ENCODE peak calls at places on chromosome 22, in five cellular contexts. K is nephron progenitor cell, F is upper lobe of right lung, A is heart right ventricle, X is GM12865. J is an unnamed sample.
A peak's percentile ranks its signal among the peaks of the same experiment; 100 is the strongest.

GRCh38 chr22:17171313-17172171 is 12.5 kb upstream of the HDHD5 start:
- DNase-seq in K (peak; percentile 90), X (peak; percentile 93), F (peak; percentile 97), A (peak; percentile 93), J (peak; percentile 94)

GRCh38 chr22:23893446-23893956 is 682 bp upstream of the MIF start:
- DNase-seq in K (no peak), X (no peak), A (no peak), F (no peak), J (no peak)

GRCh38 chr22:45550891-45551290 is 48.2 kb downstream of the FBLN1 start:
- DNase-seq in X (no peak), A (no peak), K (no peak), F (no peak), J (no peak)

GRCh38 chr22:48718818-48719500 is 1108.7 kb downstream of the BRD1 start:
- DNase-seq in A (no peak), F (peak; percentile 48), K (no peak), X (no peak), J (no peak)

GRCh38 chr22:27267145-27267544 is 534.4 kb downstream of the MN1 start:
- DNase-seq in A (no peak), X (no peak), K (no peak), F (no peak), J (no peak)

GRCh38 chr22:20205964-20206708 is 55.3 kb upstream of the CCDC188 start:
- DNase-seq in A (peak; percentile 81), F (peak; percentile 85), K (no peak), X (peak; percentile 78), J (no peak)

GRCh38 chr22:23684051-23684450 is 6.8 kb upstream of the RGL4 start:
- DNase-seq in X (no peak), A (no peak), K (no peak), F (no peak), J (no peak)

GRCh38 chr22:46001426-46002106 is 24.6 kb upstream of the WNT7B start:
- DNase-seq in A (no peak), K (peak; percentile 1), X (no peak), F (peak; percentile 65), J (no peak)

GRCh38 chr22:17888855-17889254 is 114.6 kb upstream of the BID start:
- DNase-seq in X (peak; percentile 42), F (no peak), A (no peak), K (peak; percentile 44), J (no peak)

GRCh38 chr22:41620646-41621098 is at the start of gene DESI1:
- DNase-seq in X (no peak), F (no peak), K (no peak), A (no peak), J (no peak)

GRCh38 chr22:19974233-19974861 is 32.7 kb upstream of the TXNRD2 start:
- DNase-seq in X (peak; percentile 72), A (no peak), F (no peak), K (peak; percentile 73), J (peak; percentile 35)

GRCh38 chr22:50482107-50483074 is 1.0 kb downstream of the ADM2 start:
- DNase-seq in F (peak; percentile 64), K (no peak), X (no peak), A (no peak), J (no peak)

GRCh38 chr22:41725510-41726110 is 26.3 kb downstream of the MEI1 start:
- DNase-seq in A (no peak), F (no peak), K (no peak), X (no peak), J (no peak)

GRCh38 chr22:22380098-22381030 is 128.2 kb downstream of the ZNF280B start:
- DNase-seq in A (no peak), X (peak; percentile 35), F (no peak), K (peak; percentile 61), J (no peak)

GRCh38 chr22:50293441-50294318 is 13.8 kb downstream of the PLXNB2 start:
- DNase-seq in A (peak; percentile 75), F (peak; percentile 92), K (peak; percentile 85), X (peak; percentile 34), J (peak; percentile 59)

GRCh38 chr22:44311855-44312170 is 938 bp downstream of the SHISAL1 start:
- DNase-seq in A (no peak), K (no peak), X (no peak), F (no peak), J (no peak)

GRCh38 chr22:50684501-50684900 is 11.9 kb downstream of the SHANK3 start:
- DNase-seq in X (no peak), F (no peak), A (no peak), K (no peak), J (peak; percentile 6)

GRCh38 chr22:19663821-19664325 is 50.4 kb upstream of the SEPTIN5 start:
- DNase-seq in K (peak; percentile 43), A (peak; percentile 72), F (no peak), X (no peak), J (no peak)

GRCh38 chr22:32340437-32340836 is 17.2 kb upstream of the RFPL3 start:
- DNase-seq in A (no peak), X (no peak), K (no peak), F (no peak), J (no peak)

GRCh38 chr22:50547231-50547851 is 1.6 kb downstream of the KLHDC7B start:
- DNase-seq in K (no peak), A (no peak), F (peak; percentile 64), X (no peak), J (no peak)

GRCh38 chr22:50317178-50317577 is 9.6 kb downstream of the DENND6B start:
- DNase-seq in F (peak; percentile 55), A (no peak), X (no peak), K (no peak), J (no peak)

GRCh38 chr22:44680058-44680457 is 21.9 kb upstream of the PRR5 start:
- DNase-seq in X (no peak), F (no peak), A (no peak), K (no peak), J (no peak)

GRCh38 chr22:46484861-46485595 is 52.4 kb downstream of the CELSR1 start:
- DNase-seq in K (no peak), A (no peak), X (no peak), F (no peak), J (no peak)

GRCh38 chr22:18068381-18068988 is 9.3 kb upstream of the PEX26 start:
- DNase-seq in A (peak; percentile 61), F (peak; percentile 10), X (no peak), K (no peak), J (no peak)

GRCh38 chr22:46087816-46088277 is 62.5 kb upstream of the PPARA start:
- DNase-seq in A (peak; percentile 93), X (no peak), F (peak; percentile 84), K (peak; percentile 77), J (no peak)

GRCh38 chr22:26568207-26568706 is 21.7 kb downstream of the TPST2 start:
- DNase-seq in X (no peak), F (no peak), A (no peak), K (peak; percentile 20), J (no peak)

GRCh38 chr22:46714550-46714949 is 23.5 kb downstream of the CERK start:
- DNase-seq in K (no peak), F (no peak), X (no peak), A (no peak), J (no peak)

GRCh38 chr22:25353516-25354445 is 134.3 kb downstream of the CRYBB2 start:
- DNase-seq in F (peak; percentile 33), X (no peak), K (no peak), A (no peak), J (no peak)

GRCh38 chr22:42648368-42649260 is 578 bp downstream of the CYB5R3 start:
- DNase-seq in X (peak; percentile 62), F (peak; percentile 87), K (no peak), A (peak; percentile 61), J (no peak)

GRCh38 chr22:27985323-27986275 is 66.5 kb upstream of the PITPNB start:
- DNase-seq in F (no peak), K (no peak), X (no peak), A (no peak), J (no peak)

GRCh38 chr22:35624547-35624946 is 7.4 kb upstream of the MB start:
- DNase-seq in A (no peak), K (no peak), F (no peak), X (no peak), J (no peak)

GRCh38 chr22:19691007-19691720 is 23.1 kb upstream of the SEPTIN5 start:
- DNase-seq in A (no peak), F (peak; percentile 3), X (no peak), K (no peak), J (no peak)

GRCh38 chr22:30298005-30298701 is 8.8 kb upstream of the CASTOR1 start:
- DNase-seq in F (peak; percentile 79), K (no peak), X (no peak), A (no peak), J (no peak)
- TF ChIP-seq CTCF in F (peak; percentile 17), K (no peak), X (no peak), A (no peak), J (peak; percentile 28)

DNA sequence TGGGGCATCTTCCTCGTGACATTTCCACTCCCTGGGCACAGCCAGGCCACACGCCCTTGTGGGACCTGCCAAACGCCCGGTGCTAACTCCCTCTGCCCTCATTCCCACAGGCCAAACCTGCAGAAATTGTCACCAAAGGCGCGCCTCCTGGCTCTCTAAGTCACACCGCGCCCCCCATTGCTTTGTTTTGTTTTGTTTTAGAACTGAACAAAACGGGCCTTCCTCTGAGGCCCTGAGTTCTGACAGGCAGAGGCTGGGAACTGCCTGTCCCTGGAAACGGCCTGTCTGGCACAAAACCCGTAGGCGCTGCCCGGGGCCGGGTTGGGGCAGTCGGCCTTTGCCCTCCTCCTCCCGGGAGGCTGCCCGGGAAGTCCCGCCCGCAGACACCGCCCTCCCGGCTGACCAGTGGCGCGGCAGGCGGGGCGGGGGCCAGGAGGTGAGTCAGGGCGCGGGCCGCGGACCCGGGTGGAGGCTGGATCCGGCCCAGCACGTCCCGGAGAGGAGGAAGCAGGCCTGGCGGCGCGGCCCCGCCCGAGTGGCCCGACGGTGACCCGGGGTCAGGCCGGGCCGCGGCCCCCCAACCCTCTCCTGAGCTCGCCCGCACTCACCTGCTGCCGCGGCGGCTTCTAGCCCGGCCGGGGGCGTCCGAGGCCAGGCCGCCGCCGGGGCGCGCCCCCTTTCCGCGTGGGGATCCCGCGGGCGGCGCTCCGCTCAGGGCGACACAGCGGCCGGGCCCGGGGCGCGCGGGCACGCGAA is 465 bp downstream of the SUN2 start:
- DNase-seq in K (peak; percentile 72), A (peak; percentile 89), X (peak; percentile 75), F (peak; percentile 98), J (peak; percentile 51)
- TF ChIP-seq CTCF in K (no peak), A (no peak), X (no peak), F (no peak), J (no peak)

DNA sequence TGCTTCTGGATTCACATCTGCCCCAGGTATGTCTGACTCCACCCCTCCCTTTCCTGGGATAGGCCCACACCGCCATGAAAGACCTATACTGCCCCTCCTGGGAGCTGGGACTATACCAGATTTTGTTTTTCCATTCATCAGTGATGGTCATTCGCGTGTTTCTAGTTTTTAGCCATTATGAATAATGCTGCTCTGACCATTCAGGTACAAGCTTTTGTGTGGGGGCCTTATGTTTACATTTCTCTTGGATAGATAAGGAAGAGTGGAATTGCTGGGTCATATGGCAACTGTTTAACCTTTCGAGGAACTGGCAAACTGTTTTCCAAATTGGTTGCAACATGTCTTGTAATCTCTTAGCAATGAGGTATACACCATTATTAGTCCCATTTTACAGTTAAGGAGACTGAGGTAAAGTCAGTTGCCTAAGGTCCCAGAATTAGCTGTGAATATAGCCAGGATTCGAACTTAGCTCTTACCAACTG is 1.2 kb upstream of the TBC1D10A start:
- DNase-seq in A (no peak), F (no peak), K (no peak), X (no peak), J (no peak)
- TF ChIP-seq CTCF in A (no peak), F (peak; percentile 12), K (no peak), X (no peak), J (peak; percentile 29)

GRCh38 chr22:40524392-40525249 is 111.9 kb downstream of the MRTFA start:
- DNase-seq in K (no peak), A (no peak), F (no peak), X (peak; percentile 30), J (no peak)
- TF ChIP-seq CTCF in K (no peak), A (no peak), F (peak; percentile 31), X (peak; percentile 15), J (no peak)